ENCODE peak calls at places on chromosomes 2 and 18, in ten cellular contexts. B is AG04450, T is endodermal cell, Z is BJ, H is PC-3, E is gastrocnemius medialis, O is GM20000, Q is fibroblast of villous mesenchyme, W is transverse colon, F is coronary artery. X is an unnamed sample.

GRCh38 chr2:30255026-30255425 is 23.7 kb downstream of the LBH start:
- DNase-seq in B (no peak), T (no peak), Z (no peak), H (no peak), E (no peak), O (no peak), Q (no peak), W (no peak), F (peak; percentile 62), X (no peak)

GRCh38 chr2:134257516-134257915 is 3.6 kb downstream of the MGAT5 start:
- DNase-seq in B (no peak), T (no peak), Z (no peak), H (no peak), E (no peak), O (no peak), Q (no peak), W (no peak), F (no peak), X (no peak)

GRCh38 chr2:38375711-38376345 is 1.2 kb downstream of the ATL2 start:
- DNase-seq in B (no peak), T (no peak), Z (no peak), H (peak; percentile 16), E (peak; percentile 59), O (no peak), Q (no peak), W (no peak), F (no peak), X (no peak)

GRCh38 chr2:88199912-88200682 is 30.0 kb downstream of the THNSL2 start:
- DNase-seq in B (no peak), T (peak; percentile 83), Z (no peak), H (no peak), E (no peak), O (peak; percentile 31), Q (no peak), W (peak; percentile 26), F (no peak), X (no peak)

GRCh38 chr18:28729321-28729720 is 552.4 kb upstream of the CDH2 start:
- DNase-seq in B (no peak), T (no peak), Z (no peak), H (peak; percentile 56), E (no peak), O (no peak), Q (no peak), W (no peak), F (no peak), X (no peak)

GRCh38 chr2:18379869-18380268 is 180.6 kb downstream of the RDH14 start:
- DNase-seq in B (no peak), T (no peak), Z (no peak), H (no peak), E (no peak), O (no peak), Q (no peak), W (no peak), F (no peak), X (no peak)

GRCh38 chr2:46521215-46521683 is 41.9 kb downstream of the TMEM247 start:
- DNase-seq in B (no peak), T (no peak), Z (peak; percentile 64), H (no peak), E (peak; percentile 72), O (no peak), Q (peak; percentile 91), W (peak; percentile 57), F (peak; percentile 83), X (no peak)

GRCh38 chr2:11444737-11445136 is 21.2 kb downstream of the E2F6 start:
- DNase-seq in B (no peak), T (no peak), Z (no peak), H (no peak), E (no peak), O (no peak), Q (no peak), W (no peak), F (no peak), X (peak; percentile 8)

GRCh38 chr2:183248866-183249567 is 124.8 kb downstream of the NUP35 start:
- DNase-seq in B (no peak), T (no peak), Z (no peak), H (peak; percentile 69), E (no peak), O (peak; percentile 45), Q (peak; percentile 27), W (no peak), F (no peak), X (no peak)

GRCh38 chr2:108417254-108417653 is 31.8 kb upstream of the GCC2 start:
- DNase-seq in B (no peak), T (peak; percentile 57), Z (no peak), H (peak; percentile 45), E (no peak), O (no peak), Q (no peak), W (peak; percentile 22), F (no peak), X (no peak)

GRCh38 chr2:74908763-74909444 is 49.5 kb upstream of the POLE4 start:
- DNase-seq in B (no peak), T (peak; percentile 60), Z (no peak), H (peak; percentile 32), E (no peak), O (no peak), Q (no peak), W (peak; percentile 70), F (no peak), X (peak; percentile 64)

GRCh38 chr2:47086571-47086970 is 68.5 kb downstream of the STPG4 start:
- DNase-seq in B (no peak), T (no peak), Z (no peak), H (no peak), E (no peak), O (no peak), Q (peak; percentile 64), W (no peak), F (no peak), X (no peak)

GRCh38 chr2:235002198-235003095 is 50.6 kb downstream of the SH3BP4 start:
- DNase-seq in B (no peak), T (no peak), Z (no peak), H (peak; percentile 6), E (peak; percentile 34), O (no peak), Q (peak; percentile 52), W (no peak), F (no peak), X (no peak)

GRCh38 chr2:239220976-239221375 is 179.8 kb downstream of the HDAC4 start:
- DNase-seq in B (no peak), T (no peak), Z (no peak), H (no peak), E (no peak), O (no peak), Q (no peak), W (no peak), F (peak; percentile 69), X (no peak)

GRCh38 chr18:79917351-79918088 is 33.9 kb downstream of the SLC66A2 start:
- DNase-seq in B (no peak), T (peak; percentile 16), Z (no peak), H (no peak), E (no peak), O (peak; percentile 30), Q (no peak), W (no peak), F (peak; percentile 52), X (peak; percentile 78)

GRCh38 chr2:127231130-127231865 is 11.2 kb upstream of the CYP27C1 start:
- DNase-seq in B (no peak), T (no peak), Z (no peak), H (no peak), E (no peak), O (no peak), Q (no peak), W (peak; percentile 17), F (no peak), X (no peak)

GRCh38 chr2:61182059-61182383 is 20.0 kb downstream of the C2orf74 start:
- DNase-seq in B (no peak), T (no peak), Z (no peak), H (no peak), E (no peak), O (no peak), Q (no peak), W (no peak), F (no peak), X (no peak)

GRCh38 chr2:86360781-86361180 is 23.4 kb upstream of the REEP1 start:
- DNase-seq in B (no peak), T (peak; percentile 67), Z (no peak), H (no peak), E (no peak), O (no peak), Q (no peak), W (no peak), F (no peak), X (no peak)

GRCh38 chr2:142734231-142734630 is 143.2 kb upstream of the KYNU start:
- DNase-seq in B (no peak), T (no peak), Z (no peak), H (no peak), E (no peak), O (no peak), Q (no peak), W (no peak), F (no peak), X (no peak)
- TF ChIP-seq CTCF in B (peak; percentile 26), T (peak; percentile 47), Z (no peak), H (peak; percentile 42), E (no peak), O (no peak), Q (peak; percentile 17), W (peak; percentile 16), F (no peak), X (peak; percentile 14)

DNA sequence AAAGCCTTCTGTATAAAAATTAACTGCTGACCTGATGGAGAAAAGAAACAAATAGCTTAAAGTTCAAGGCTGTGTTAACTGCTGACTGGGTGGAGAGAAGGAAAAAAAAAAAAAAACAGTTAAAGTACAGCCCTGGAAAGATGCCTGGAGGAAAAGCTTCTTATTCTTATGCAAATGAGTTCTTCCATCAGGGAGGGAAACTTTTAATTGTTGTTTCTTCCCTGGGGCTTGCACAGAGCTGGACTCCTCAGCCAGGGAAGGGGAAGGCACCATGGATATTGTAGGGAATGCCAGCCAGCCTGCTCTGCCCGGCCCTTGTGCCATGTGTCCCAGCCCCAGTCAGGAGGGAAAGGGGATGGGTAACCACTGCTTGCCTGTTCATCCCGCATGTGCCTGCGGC is 833.1 kb upstream of the CRIM1 start:
- DNase-seq in B (no peak), T (peak; percentile 46), Z (no peak), H (no peak), E (no peak), O (no peak), Q (no peak), W (no peak), F (no peak), X (no peak)
- TF ChIP-seq CTCF in B (no peak), T (no peak), Z (no peak), H (no peak), E (no peak), O (no peak), Q (no peak), W (no peak), F (no peak), X (no peak)

GRCh38 chr2:175698076-175698475 is 304.0 kb downstream of the LNPK start:
- DNase-seq in B (no peak), T (no peak), Z (no peak), H (no peak), E (no peak), O (no peak), Q (no peak), W (no peak), F (no peak), X (no peak)
- TF ChIP-seq CTCF in B (no peak), T (no peak), Z (no peak), H (no peak), E (no peak), O (no peak), Q (no peak), W (no peak), F (no peak), X (no peak)

DNA sequence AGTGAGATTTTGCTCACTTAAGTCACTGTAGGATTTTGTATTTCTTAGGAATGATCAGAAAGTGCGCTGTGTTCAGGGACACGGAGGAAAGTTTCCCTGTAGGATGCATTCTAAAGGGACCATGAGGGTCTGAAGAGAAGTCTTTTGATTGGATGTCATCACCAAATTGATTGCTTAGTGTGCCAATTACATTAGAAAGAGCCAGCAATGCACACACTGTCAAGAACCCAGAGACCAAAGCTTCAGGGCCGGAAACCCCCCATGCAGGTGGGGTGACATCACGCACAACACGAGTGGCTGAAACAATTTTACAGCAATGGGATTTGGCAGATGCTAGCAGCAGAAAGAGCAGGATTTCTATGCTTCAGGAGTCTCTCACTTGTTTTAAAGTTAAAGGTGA is 242.4 kb downstream of the NAPG start:
- DNase-seq in B (no peak), T (no peak), Z (no peak), H (no peak), E (no peak), O (no peak), Q (no peak), W (no peak), F (no peak), X (no peak)
- TF ChIP-seq CTCF in B (no peak), T (no peak), Z (no peak), H (no peak), E (no peak), O (no peak), Q (no peak), W (no peak), F (no peak), X (no peak)

X was measured in osteocyte.